ENCODE peak calls at places on chromosomes 16 and 17, in seven cellular contexts. C is fibroblast of the aortic adventitia, N is nephron progenitor cell, W is glutamatergic neuron, O is fibroblast of pulmonary artery, I is H1, F is tibial artery. T is an unnamed sample.
A peak's percentile ranks its signal among the peaks of the same experiment; 100 is the strongest.

GRCh38 chr17:43591750-43592562 is 45.8 kb upstream of the ETV4 start:
- DNase-seq in N (peak; percentile 23), C (peak; percentile 97), F (peak; percentile 77), O (peak; percentile 94), I (no peak), W (no peak), T (peak; percentile 57)

GRCh38 chr17:14019186-14019956 is 49.9 kb upstream of the COX10 start:
- DNase-seq in F (no peak), N (no peak), W (no peak), C (peak; percentile 52), O (peak; percentile 50), I (no peak), T (peak; percentile 25)

GRCh38 chr16:86942469-86943175 is 364.3 kb downstream of the FOXL1 start:
- DNase-seq in N (no peak), O (peak; percentile 49), W (no peak), I (no peak), F (no peak), C (no peak), T (peak; percentile 79)

GRCh38 chr17:58669853-58670252 is 22.0 kb downstream of the TEX14 start:
- DNase-seq in W (no peak), I (no peak), F (no peak), N (no peak), C (peak; percentile 6), O (peak; percentile 30), T (no peak)

GRCh38 chr16:30011505-30012480 is 966 bp upstream of the DOC2A start:
- DNase-seq in N (no peak), W (no peak), O (no peak), C (no peak), I (no peak), F (no peak), T (no peak)

GRCh38 chr17:62727916-62728672 is 80.0 kb downstream of the MARCHF10 start:
- DNase-seq in C (no peak), O (no peak), W (peak; percentile 45), F (no peak), I (no peak), N (no peak), T (no peak)

GRCh38 chr16:1309888-1310831 is 724 bp downstream of the UBE2I start:
- DNase-seq in O (peak; percentile 48), W (no peak), I (no peak), N (no peak), F (peak; percentile 50), C (peak; percentile 52), T (peak; percentile 39)

GRCh38 chr16:75758215-75758614 is 31.9 kb upstream of the CPHXL start:
- DNase-seq in N (no peak), C (peak; percentile 49), W (no peak), O (peak; percentile 8), F (no peak), I (no peak), T (peak; percentile 3)

GRCh38 chr16:50234771-50235556 is 31.4 kb upstream of the ADCY7 start:
- DNase-seq in W (no peak), I (no peak), F (no peak), N (no peak), O (peak; percentile 16), C (peak; percentile 52), T (peak; percentile 47)

GRCh38 chr17:74444406-74444805 is 12.5 kb downstream of the GPRC5C start:
- DNase-seq in N (peak; percentile 50), F (peak; percentile 82), C (no peak), I (no peak), W (no peak), O (peak; percentile 38), T (no peak)

GRCh38 chr16:81569361-81570034 is 124.9 kb downstream of the CMIP start:
- DNase-seq in O (no peak), I (no peak), N (no peak), W (no peak), F (no peak), C (no peak), T (no peak)

GRCh38 chr17:30000001-30000754 is 58.7 kb downstream of the EFCAB5 start:
- DNase-seq in F (no peak), N (no peak), I (no peak), W (no peak), O (peak; percentile 16), C (peak; percentile 37), T (no peak)

GRCh38 chr17:80363518-80364090 is 51.4 kb upstream of the ENDOV start:
- DNase-seq in W (no peak), N (no peak), C (no peak), O (no peak), I (no peak), F (peak; percentile 19), T (no peak)

GRCh38 chr17:59859444-59860025 is 33.2 kb downstream of the TUBD1 start:
- DNase-seq in C (peak; percentile 85), O (peak; percentile 84), N (no peak), W (no peak), I (no peak), F (no peak), T (peak; percentile 65)

GRCh38 chr17:65175952-65176351 is 38.8 kb downstream of the RGS9 start:
- DNase-seq in N (no peak), O (no peak), F (no peak), C (no peak), W (no peak), I (no peak), T (no peak)

GRCh38 chr16:11744075-11744470 is 1.4 kb upstream of the TXNDC11 start:
- DNase-seq in F (no peak), N (no peak), C (no peak), W (no peak), O (no peak), I (no peak), T (no peak)

GRCh38 chr17:2343421-2343820 is 6.1 kb downstream of the SGSM2 start:
- DNase-seq in N (no peak), W (no peak), C (no peak), O (no peak), I (no peak), F (no peak), T (no peak)

GRCh38 chr16:51982715-51983680 is 563.9 kb downstream of the TOX3 start:
- DNase-seq in F (no peak), O (peak; percentile 82), C (peak; percentile 86), N (peak; percentile 61), W (peak; percentile 21), I (peak; percentile 52), T (peak; percentile 68)

GRCh38 chr16:29876578-29877249 is 13.7 kb upstream of the CDIPT start:
- DNase-seq in O (no peak), N (peak; percentile 60), W (no peak), F (no peak), I (peak; percentile 87), C (no peak), T (no peak)

GRCh38 chr17:157901-158300 is 20.5 kb downstream of the SCGB1C2 start:
- DNase-seq in C (no peak), I (no peak), W (no peak), O (no peak), N (no peak), F (no peak), T (no peak)

GRCh38 chr16:26019885-26020284 is 328.1 kb downstream of the HS3ST4 start:
- DNase-seq in I (no peak), O (no peak), W (no peak), F (no peak), N (no peak), C (no peak), T (no peak)

GRCh38 chr17:231966-232807 is 50.7 kb upstream of the DOC2B start:
- DNase-seq in N (no peak), I (peak; percentile 29), F (no peak), W (no peak), O (no peak), C (no peak), T (no peak)

GRCh38 chr17:33464669-33465275 is 171.7 kb upstream of the ASIC2 start:
- DNase-seq in W (no peak), F (no peak), N (no peak), I (no peak), O (peak; percentile 63), C (no peak), T (no peak)
- TF ChIP-seq CTCF in W (no peak), F (no peak), N (no peak), I (no peak), O (no peak), C (no peak), T (no peak)

DNA sequence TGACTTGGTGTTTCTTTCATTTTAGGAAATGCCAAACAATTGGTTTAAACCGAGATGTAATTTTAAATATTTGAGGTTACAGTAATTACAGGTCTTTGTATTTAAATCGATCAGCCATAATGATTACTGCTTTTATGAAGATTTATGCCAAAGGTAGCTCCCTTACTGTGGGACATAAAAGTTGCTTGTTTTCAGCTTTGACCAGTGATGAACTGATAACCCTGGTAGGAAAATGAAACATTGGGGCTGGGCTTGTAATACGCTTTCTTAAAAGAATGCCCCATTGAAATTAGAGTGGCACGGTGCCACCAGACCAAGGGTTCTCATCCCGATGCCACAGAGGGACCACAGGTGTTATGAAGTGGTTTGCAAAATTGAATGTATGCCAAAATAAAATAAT is 7.3 kb downstream of the TNRC6A start:
- DNase-seq in N (no peak), I (no peak), C (no peak), W (no peak), F (no peak), O (no peak), T (no peak)
- TF ChIP-seq CTCF in N (no peak), I (no peak), C (no peak), W (no peak), F (no peak), O (no peak), T (no peak)

DNA sequence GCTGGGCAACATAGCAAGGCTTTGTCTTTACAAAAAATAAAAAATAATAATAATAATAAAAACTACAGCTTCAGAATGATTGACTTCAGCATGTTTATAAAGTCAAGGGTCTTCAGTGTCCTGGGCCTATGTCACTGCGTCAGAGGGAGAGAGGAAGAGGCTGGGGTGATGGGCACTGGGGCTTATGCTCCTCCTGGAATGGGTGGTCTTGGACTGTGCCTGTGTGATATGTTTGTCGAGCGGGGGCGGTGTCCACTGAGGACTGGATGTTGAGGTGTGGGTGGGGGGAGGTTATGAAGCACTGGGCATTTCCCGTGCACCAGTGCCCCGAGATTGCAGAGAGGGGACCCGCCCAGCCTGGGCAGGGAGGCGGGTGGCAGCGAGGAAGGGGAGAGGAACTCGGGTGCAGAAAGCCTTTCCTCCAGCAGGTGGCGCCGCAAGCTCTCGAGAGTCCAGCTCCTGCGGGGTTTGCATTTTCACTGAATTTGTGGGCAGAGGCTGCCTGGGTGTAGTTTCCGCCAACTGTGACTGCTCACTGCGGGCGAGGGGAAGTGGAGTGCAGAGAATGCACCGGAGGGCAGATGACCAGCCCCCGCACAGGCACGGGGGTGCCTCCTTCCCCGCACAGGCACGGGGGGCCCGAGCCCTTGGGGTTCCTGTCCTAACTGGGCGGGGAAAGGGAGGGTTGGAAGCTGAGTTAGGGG is 190.5 kb downstream of the SEC14L1 start:
- DNase-seq in I (peak; percentile 99), C (peak; percentile 91), O (peak; percentile 90), F (peak; percentile 92), W (peak; percentile 96), N (peak; percentile 97), T (peak; percentile 89)
- TF ChIP-seq CTCF in I (peak; percentile 94), C (peak; percentile 93), O (peak; percentile 83), F (peak; percentile 98), W (peak; percentile 96), N (peak; percentile 92), T (peak; percentile 99)

GRCh38 chr16:64983983-64984382 is 137.9 kb downstream of the CDH11 start:
- DNase-seq in O (peak; percentile 90), N (peak; percentile 48), W (peak; percentile 30), C (peak; percentile 70), I (peak; percentile 78), F (no peak), T (peak; percentile 67)
- TF ChIP-seq CTCF in O (peak; percentile 80), N (peak; percentile 62), W (peak; percentile 39), C (peak; percentile 60), I (peak; percentile 91), F (peak; percentile 42), T (peak; percentile 89)

GRCh38 chr16:19434584-19434983 is 16.9 kb downstream of the TMC5 start:
- DNase-seq in N (no peak), I (no peak), F (no peak), C (no peak), O (no peak), W (no peak), T (no peak)
- TF ChIP-seq CTCF in N (no peak), I (no peak), F (no peak), C (no peak), O (no peak), W (no peak), T (no peak)